ENCODE peak calls at places on chromosomes 3 and 15, in six cellular contexts. X is HL-60, H is small intestine, P is heart left ventricle, E is lung, U is uterus. F is an unnamed sample.
A peak's percentile ranks its signal among the peaks of the same experiment; 100 is the strongest.

GRCh38 chr3:72517325-72517724 is 330.9 kb downstream of the SHQ1 start:
- DNase-seq in X (no peak), H (peak; percentile 94), P (no peak), E (no peak), U (no peak), F (no peak)

GRCh38 chr15:75639191-75639708 is 774 bp downstream of the IMP3 start:
- DNase-seq in X (no peak), H (no peak), P (no peak), E (no peak), U (no peak), F (peak; percentile 39)

GRCh38 chr3:75035146-75035545 is 420.7 kb upstream of the CNTN3 start:
- DNase-seq in X (no peak), H (no peak), P (no peak), E (no peak), U (no peak), F (no peak)

GRCh38 chr15:73753250-73754130 is at the start of gene INSYN1:
- DNase-seq in X (no peak), H (no peak), P (peak; percentile 65), E (no peak), U (peak; percentile 37), F (peak; percentile 32)

GRCh38 chr3:143771939-143772338 is 76.3 kb downstream of the SLC9A9 start:
- DNase-seq in X (no peak), H (no peak), P (no peak), E (no peak), U (no peak), F (no peak)

GRCh38 chr3:174439621-174440349 is 419.3 kb upstream of the NAALADL2 start:
- DNase-seq in X (peak; percentile 30), H (peak; percentile 19), P (peak; percentile 20), E (peak; percentile 50), U (peak; percentile 27), F (peak; percentile 49)

GRCh38 chr3:115930922-115931321 is 307.6 kb downstream of the GAP43 start:
- DNase-seq in X (no peak), H (no peak), P (no peak), E (no peak), U (no peak), F (no peak)

GRCh38 chr15:89820651-89821611 is 6.3 kb upstream of the ANPEP start:
- DNase-seq in X (no peak), H (no peak), P (no peak), E (no peak), U (no peak), F (no peak)

GRCh38 chr3:195893121-195893449 is 15.3 kb downstream of the TNK2 start:
- DNase-seq in X (no peak), H (no peak), P (peak; percentile 77), E (no peak), U (peak; percentile 36), F (no peak)

GRCh38 chr15:25775317-25775912 is 87.7 kb downstream of the ATP10A start:
- DNase-seq in X (no peak), H (no peak), P (peak; percentile 77), E (no peak), U (peak; percentile 53), F (no peak)

GRCh38 chr3:150454085-150454484 is 46.0 kb downstream of the TSC22D2 start:
- DNase-seq in X (no peak), H (peak; percentile 11), P (no peak), E (no peak), U (no peak), F (no peak)

GRCh38 chr15:100926971-100927756 is 8.0 kb downstream of the LRRK1 start:
- DNase-seq in X (no peak), H (no peak), P (no peak), E (no peak), U (no peak), F (no peak)

GRCh38 chr15:38696120-38696727 is 131.6 kb upstream of the RASGRP1 start:
- DNase-seq in X (peak; percentile 28), H (peak; percentile 65), P (no peak), E (no peak), U (no peak), F (no peak)

GRCh38 chr15:31296304-31297220 is 30.1 kb upstream of the KLF13 start:
- DNase-seq in X (no peak), H (peak; percentile 90), P (peak; percentile 12), E (peak; percentile 72), U (no peak), F (peak; percentile 3)

GRCh38 chr3:133295199-133295901 is 104.5 kb upstream of the BFSP2 start:
- DNase-seq in X (no peak), H (no peak), P (no peak), E (no peak), U (no peak), F (no peak)

GRCh38 chr15:31235298-31236183 is 91.1 kb upstream of the KLF13 start:
- DNase-seq in X (no peak), H (peak; percentile 38), P (peak; percentile 80), E (no peak), U (peak; percentile 61), F (no peak)

GRCh38 chr3:30448436-30448835 is 158.0 kb upstream of the TGFBR2 start:
- DNase-seq in X (no peak), H (no peak), P (no peak), E (no peak), U (no peak), F (no peak)

GRCh38 chr15:25391971-25392733 is 46.7 kb downstream of the UBE3A start:
- DNase-seq in X (no peak), H (no peak), P (no peak), E (no peak), U (no peak), F (no peak)

GRCh38 chr3:107431048-107431297 is 53.7 kb downstream of the CCDC54 start:
- DNase-seq in X (no peak), H (no peak), P (no peak), E (peak; percentile 32), U (no peak), F (peak; percentile 24)

GRCh38 chr3:118262800-118263402 is 771.7 kb downstream of the IGSF11 start:
- DNase-seq in X (no peak), H (no peak), P (no peak), E (no peak), U (no peak), F (no peak)

GRCh38 chr3:160180581-160181216 is 44.5 kb upstream of the C3orf80 start:
- DNase-seq in X (no peak), H (no peak), P (no peak), E (no peak), U (peak; percentile 46), F (peak; percentile 34)

GRCh38 chr3:171345112-171345843 is 114.9 kb downstream of the TNIK start:
- DNase-seq in X (no peak), H (no peak), P (no peak), E (no peak), U (no peak), F (no peak)

GRCh38 chr3:10553586-10554235 is 48.3 kb upstream of the ATP2B2 start:
- DNase-seq in X (no peak), H (no peak), P (no peak), E (no peak), U (no peak), F (no peak)

GRCh38 chr3:67647390-67647878 is 7.0 kb downstream of the SUCLG2 start:
- DNase-seq in X (no peak), H (peak; percentile 52), P (no peak), E (peak; percentile 60), U (no peak), F (peak; percentile 6)

GRCh38 chr3:64548200-64548889 is 139.5 kb downstream of the ADAMTS9 start:
- DNase-seq in X (no peak), H (no peak), P (peak; percentile 48), E (peak; percentile 39), U (peak; percentile 77), F (peak; percentile 86)

GRCh38 chr3:129161860-129162271 is 1.0 kb upstream of the ISY1 start:
- DNase-seq in X (no peak), H (no peak), P (no peak), E (no peak), U (no peak), F (no peak)

GRCh38 chr15:57509121-57509520 is 82.6 kb upstream of the MYZAP start:
- DNase-seq in X (no peak), H (no peak), P (no peak), E (no peak), U (peak; percentile 35), F (no peak)

GRCh38 chr15:98729446-98730042 is 81.2 kb downstream of the IGF1R start:
- DNase-seq in X (no peak), H (no peak), P (peak; percentile 64), E (no peak), U (no peak), F (no peak)

GRCh38 chr3:67941433-67942030 is 287.1 kb upstream of the SUCLG2 start:
- DNase-seq in X (no peak), H (no peak), P (no peak), E (no peak), U (no peak), F (no peak)

GRCh38 chr15:48646364-48646763 is 855 bp upstream of the FBN1 start:
- DNase-seq in X (no peak), H (no peak), P (no peak), E (no peak), U (no peak), F (no peak)
- H3K27ac ChIP-seq in X (no peak overlapping the region), H (no peak overlapping the region), P (peak overlapping the region; percentile 93), E (peak overlapping the region; percentile 65), U (peak overlapping the region; percentile 94), F (peak overlapping the region; percentile 74)

DNA sequence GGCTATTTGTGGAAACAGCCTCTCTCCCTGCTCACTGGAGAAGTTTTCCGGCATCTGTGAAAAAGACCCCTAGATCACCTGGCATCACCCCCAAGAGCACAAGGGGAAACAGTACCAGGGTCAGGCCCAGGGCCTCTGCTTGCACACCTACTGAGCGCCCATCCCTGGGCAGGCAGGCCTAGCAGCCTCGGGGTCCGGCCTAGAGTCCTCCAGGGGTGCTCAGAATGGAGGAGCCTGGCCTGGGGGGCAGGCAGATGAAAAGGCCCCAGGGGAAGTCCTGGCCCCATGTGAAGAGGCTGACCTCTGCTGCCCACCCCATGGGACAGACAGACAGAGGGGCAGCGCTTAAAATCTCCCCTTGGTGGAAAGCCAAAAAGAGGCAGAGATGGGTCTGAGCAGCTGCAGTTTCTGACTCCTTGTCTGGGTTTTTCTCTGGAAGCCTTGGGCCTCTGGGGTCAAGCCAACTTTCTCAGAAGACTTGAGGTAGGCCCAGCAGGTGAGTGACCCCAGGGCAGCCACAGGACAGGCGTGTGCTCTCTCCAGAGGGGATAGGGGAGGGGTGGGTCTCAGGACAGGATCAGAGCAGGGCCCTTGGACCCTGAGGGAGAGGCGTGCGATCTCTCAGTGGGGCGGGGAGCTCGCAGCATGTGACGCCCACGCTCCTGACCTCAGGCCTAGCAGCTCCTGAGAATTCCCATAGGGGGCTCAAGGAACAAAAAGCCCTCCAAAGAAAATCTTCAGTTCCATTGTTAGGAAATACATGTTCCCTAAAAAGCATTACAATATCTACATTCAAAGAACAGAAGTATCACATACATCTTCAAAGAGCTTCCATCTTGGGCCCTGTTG is 34.5 kb upstream of the DUSP7 start:
- DNase-seq in X (no peak), H (no peak), P (no peak), E (no peak), U (no peak), F (no peak)
- H3K27ac ChIP-seq in X (no peak overlapping the region), H (no peak overlapping the region), P (peak overlapping the region; percentile 67), E (peak overlapping the region; percentile 32), U (peak overlapping the region; percentile 75), F (no peak overlapping the region)

GRCh38 chr3:185465471-185465870 is 33.4 kb downstream of the TMEM41A start:
- DNase-seq in X (no peak), H (no peak), P (no peak), E (no peak), U (no peak), F (no peak)
- H3K27ac ChIP-seq in X (no peak overlapping the region), H (no peak overlapping the region), P (no peak overlapping the region), E (no peak overlapping the region), U (no peak overlapping the region), F (no peak overlapping the region)

DNA sequence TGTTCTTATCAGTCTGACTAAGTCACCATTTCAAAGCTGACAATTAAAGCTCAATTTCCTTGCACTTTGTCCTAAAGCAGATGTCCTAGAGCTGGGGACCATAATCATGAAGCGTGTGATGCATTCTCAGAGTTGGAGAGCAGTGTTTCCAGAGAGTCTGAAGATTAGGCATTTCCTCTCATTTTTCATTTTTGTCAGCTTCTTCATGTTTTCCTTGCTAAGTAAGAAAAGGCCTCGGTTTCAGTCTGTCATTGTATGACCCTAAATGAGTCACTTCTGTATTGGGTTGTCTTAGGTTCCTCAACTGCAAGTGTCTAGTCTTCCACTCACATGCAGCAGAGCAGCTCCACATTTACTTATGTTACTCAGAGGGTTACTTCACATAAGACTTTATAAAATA is 257.2 kb upstream of the TPRG1 start:
- DNase-seq in X (peak; percentile 47), H (no peak), P (no peak), E (no peak), U (no peak), F (no peak)
- H3K27ac ChIP-seq in X (no peak overlapping the region), H (no peak overlapping the region), P (no peak overlapping the region), E (no peak overlapping the region), U (no peak overlapping the region), F (no peak overlapping the region)

F was measured in prostate gland.